ENCODE peak calls at places on chromosomes 5 and 9, in eight cellular contexts. One of them, this sample, is unnamed.

GRCh38 chr9:33718987-33719386 is 76.4 kb upstream of the PRSS3 start:
- DNase-seq in GOT3: no peak
- DNase-seq in GM04503: no peak
- DNase-seq in NK-92 treated with Interleukin-12 subunit alpha and Interleukin-12 subunit beta, amount 100 ng/mL, for 24 hours: no peak
- DNase-seq in HT-29: no peak
- DNase-seq in dermis microvascular lymphatic vessel endothelial cell: no peak
- DNase-seq in Calu3: no peak
- DNase-seq in NCI-H2107: no peak
- DNase-seq in this sample: no peak

GRCh38 chr5:180435594-180435993 is 58.6 kb upstream of the CNOT6 start:
- DNase-seq in dermis microvascular lymphatic vessel endothelial cell: no peak
- DNase-seq in GOT3: no peak
- DNase-seq in GM04503: no peak
- DNase-seq in HT-29: no peak
- DNase-seq in Calu3: no peak
- DNase-seq in NCI-H2107: no peak
- DNase-seq in NK-92 treated with Interleukin-12 subunit alpha and Interleukin-12 subunit beta, amount 100 ng/mL, for 24 hours: no peak
- DNase-seq in this sample: no peak

GRCh38 chr5:173329370-173330150 is 1.3 kb upstream of the STC2 start:
- DNase-seq in NCI-H2107: no peak
- DNase-seq in GOT3: no peak
- DNase-seq in HT-29: no peak
- DNase-seq in dermis microvascular lymphatic vessel endothelial cell: no peak
- DNase-seq in Calu3: peak; percentile 74
- DNase-seq in NK-92 treated with Interleukin-12 subunit alpha and Interleukin-12 subunit beta, amount 100 ng/mL, for 24 hours: no peak
- DNase-seq in GM04503: no peak
- DNase-seq in this sample: no peak

GRCh38 chr5:167573274-167574127 is 717.9 kb upstream of the WWC1 start:
- DNase-seq in dermis microvascular lymphatic vessel endothelial cell: no peak
- DNase-seq in NK-92 treated with Interleukin-12 subunit alpha and Interleukin-12 subunit beta, amount 100 ng/mL, for 24 hours: no peak
- DNase-seq in GM04503: peak; percentile 22
- DNase-seq in NCI-H2107: no peak
- DNase-seq in Calu3: peak; percentile 6
- DNase-seq in GOT3: peak; percentile 29
- DNase-seq in HT-29: no peak
- DNase-seq in this sample: peak; percentile 58

GRCh38 chr9:31519011-31519410 is 865.4 kb upstream of the ACO1 start:
- DNase-seq in Calu3: peak; percentile 14
- DNase-seq in HT-29: no peak
- DNase-seq in NK-92 treated with Interleukin-12 subunit alpha and Interleukin-12 subunit beta, amount 100 ng/mL, for 24 hours: no peak
- DNase-seq in NCI-H2107: no peak
- DNase-seq in GOT3: no peak
- DNase-seq in GM04503: no peak
- DNase-seq in dermis microvascular lymphatic vessel endothelial cell: no peak
- DNase-seq in this sample: peak; percentile 54

GRCh38 chr9:90974643-90975245 is 173.1 kb downstream of the SYK start:
- DNase-seq in NK-92 treated with Interleukin-12 subunit alpha and Interleukin-12 subunit beta, amount 100 ng/mL, for 24 hours: no peak
- DNase-seq in HT-29: no peak
- DNase-seq in GM04503: no peak
- DNase-seq in dermis microvascular lymphatic vessel endothelial cell: no peak
- DNase-seq in NCI-H2107: no peak
- DNase-seq in GOT3: no peak
- DNase-seq in Calu3: no peak
- DNase-seq in this sample: no peak

GRCh38 chr5:14440598-14441401 is 140.8 kb upstream of the OTULINL start:
- DNase-seq in NCI-H2107: peak; percentile 65
- DNase-seq in dermis microvascular lymphatic vessel endothelial cell: no peak
- DNase-seq in Calu3: no peak
- DNase-seq in NK-92 treated with Interleukin-12 subunit alpha and Interleukin-12 subunit beta, amount 100 ng/mL, for 24 hours: no peak
- DNase-seq in GM04503: peak; percentile 86
- DNase-seq in HT-29: no peak
- DNase-seq in GOT3: no peak
- DNase-seq in this sample: peak; percentile 75

GRCh38 chr5:165616550-165617430 is 2111.4 kb downstream of the MAT2B start:
- DNase-seq in dermis microvascular lymphatic vessel endothelial cell: no peak
- DNase-seq in NK-92 treated with Interleukin-12 subunit alpha and Interleukin-12 subunit beta, amount 100 ng/mL, for 24 hours: no peak
- DNase-seq in Calu3: peak; percentile 19
- DNase-seq in GM04503: no peak
- DNase-seq in HT-29: no peak
- DNase-seq in GOT3: no peak
- DNase-seq in NCI-H2107: no peak
- DNase-seq in this sample: no peak

GRCh38 chr5:150604010-150604409 is 36.5 kb upstream of the SYNPO start:
- DNase-seq in GM04503: no peak
- DNase-seq in NK-92 treated with Interleukin-12 subunit alpha and Interleukin-12 subunit beta, amount 100 ng/mL, for 24 hours: no peak
- DNase-seq in GOT3: no peak
- DNase-seq in HT-29: no peak
- DNase-seq in dermis microvascular lymphatic vessel endothelial cell: no peak
- DNase-seq in NCI-H2107: no peak
- DNase-seq in Calu3: no peak
- DNase-seq in this sample: no peak

GRCh38 chr5:15787676-15788075 is 287.7 kb downstream of the FBXL7 start:
- DNase-seq in GM04503: no peak
- DNase-seq in NCI-H2107: no peak
- DNase-seq in dermis microvascular lymphatic vessel endothelial cell: no peak
- DNase-seq in HT-29: no peak
- DNase-seq in GOT3: no peak
- DNase-seq in NK-92 treated with Interleukin-12 subunit alpha and Interleukin-12 subunit beta, amount 100 ng/mL, for 24 hours: no peak
- DNase-seq in Calu3: no peak
- DNase-seq in this sample: no peak

GRCh38 chr9:82606071-82606470 is 456.9 kb downstream of the RASEF start:
- DNase-seq in GM04503: no peak
- DNase-seq in Calu3: no peak
- DNase-seq in dermis microvascular lymphatic vessel endothelial cell: no peak
- DNase-seq in NK-92 treated with Interleukin-12 subunit alpha and Interleukin-12 subunit beta, amount 100 ng/mL, for 24 hours: no peak
- DNase-seq in NCI-H2107: no peak
- DNase-seq in GOT3: no peak
- DNase-seq in HT-29: no peak
- DNase-seq in this sample: no peak

GRCh38 chr5:173715607-173716006 is 99.2 kb upstream of the BOD1 start:
- DNase-seq in Calu3: no peak
- DNase-seq in NK-92 treated with Interleukin-12 subunit alpha and Interleukin-12 subunit beta, amount 100 ng/mL, for 24 hours: no peak
- DNase-seq in GOT3: no peak
- DNase-seq in HT-29: no peak
- DNase-seq in NCI-H2107: no peak
- DNase-seq in GM04503: no peak
- DNase-seq in dermis microvascular lymphatic vessel endothelial cell: no peak
- DNase-seq in this sample: no peak

GRCh38 chr5:19739691-19740090 is 248.3 kb downstream of the CDH18 start:
- DNase-seq in dermis microvascular lymphatic vessel endothelial cell: no peak
- DNase-seq in NK-92 treated with Interleukin-12 subunit alpha and Interleukin-12 subunit beta, amount 100 ng/mL, for 24 hours: no peak
- DNase-seq in HT-29: no peak
- DNase-seq in GOT3: no peak
- DNase-seq in NCI-H2107: no peak
- DNase-seq in Calu3: no peak
- DNase-seq in GM04503: no peak
- DNase-seq in this sample: no peak

GRCh38 chr5:91074615-91075014 is 308.5 kb downstream of the ARRDC3 start:
- DNase-seq in dermis microvascular lymphatic vessel endothelial cell: no peak
- DNase-seq in HT-29: no peak
- DNase-seq in GOT3: no peak
- DNase-seq in Calu3: peak; percentile 38
- DNase-seq in GM04503: peak; percentile 89
- DNase-seq in NCI-H2107: no peak
- DNase-seq in NK-92 treated with Interleukin-12 subunit alpha and Interleukin-12 subunit beta, amount 100 ng/mL, for 24 hours: no peak
- DNase-seq in this sample: peak; percentile 100

GRCh38 chr9:112348257-112348992 is 15.0 kb upstream of the PTBP3 start:
- DNase-seq in NK-92 treated with Interleukin-12 subunit alpha and Interleukin-12 subunit beta, amount 100 ng/mL, for 24 hours: no peak
- DNase-seq in Calu3: peak; percentile 66
- DNase-seq in GOT3: no peak
- DNase-seq in NCI-H2107: no peak
- DNase-seq in HT-29: peak; percentile 94
- DNase-seq in dermis microvascular lymphatic vessel endothelial cell: peak; percentile 53
- DNase-seq in GM04503: no peak
- DNase-seq in this sample: peak; percentile 64

GRCh38 chr5:115052948-115053347 is 116.8 kb downstream of the TRIM36 start:
- DNase-seq in NCI-H2107: no peak
- DNase-seq in NK-92 treated with Interleukin-12 subunit alpha and Interleukin-12 subunit beta, amount 100 ng/mL, for 24 hours: no peak
- DNase-seq in GOT3: no peak
- DNase-seq in Calu3: no peak
- DNase-seq in GM04503: no peak
- DNase-seq in dermis microvascular lymphatic vessel endothelial cell: no peak
- DNase-seq in HT-29: no peak
- DNase-seq in this sample: no peak

GRCh38 chr9:135949666-135950134 is 11.5 kb downstream of the UBAC1 start:
- DNase-seq in GOT3: no peak
- DNase-seq in Calu3: no peak
- DNase-seq in NCI-H2107: no peak
- DNase-seq in dermis microvascular lymphatic vessel endothelial cell: no peak
- DNase-seq in HT-29: no peak
- DNase-seq in NK-92 treated with Interleukin-12 subunit alpha and Interleukin-12 subunit beta, amount 100 ng/mL, for 24 hours: no peak
- DNase-seq in GM04503: no peak
- DNase-seq in this sample: no peak

GRCh38 chr5:157106668-157107461 is 2.0 kb downstream of the HAVCR2 start:
- DNase-seq in GOT3: no peak
- DNase-seq in GM04503: no peak
- DNase-seq in NK-92 treated with Interleukin-12 subunit alpha and Interleukin-12 subunit beta, amount 100 ng/mL, for 24 hours: peak; percentile 67
- DNase-seq in NCI-H2107: no peak
- DNase-seq in dermis microvascular lymphatic vessel endothelial cell: no peak
- DNase-seq in Calu3: no peak
- DNase-seq in HT-29: no peak
- DNase-seq in this sample: peak; percentile 45

GRCh38 chr5:136720674-136721073 is 355.3 kb upstream of the TRPC7 start:
- DNase-seq in GOT3: no peak
- DNase-seq in NK-92 treated with Interleukin-12 subunit alpha and Interleukin-12 subunit beta, amount 100 ng/mL, for 24 hours: no peak
- DNase-seq in GM04503: no peak
- DNase-seq in HT-29: no peak
- DNase-seq in NCI-H2107: no peak
- DNase-seq in Calu3: no peak
- DNase-seq in dermis microvascular lymphatic vessel endothelial cell: no peak
- DNase-seq in this sample: no peak

GRCh38 chr9:91857831-91858669 is 92.0 kb downstream of the ROR2 start:
- DNase-seq in NK-92 treated with Interleukin-12 subunit alpha and Interleukin-12 subunit beta, amount 100 ng/mL, for 24 hours: no peak
- DNase-seq in GOT3: no peak
- DNase-seq in NCI-H2107: no peak
- DNase-seq in GM04503: no peak
- DNase-seq in Calu3: no peak
- DNase-seq in HT-29: no peak
- DNase-seq in dermis microvascular lymphatic vessel endothelial cell: no peak
- DNase-seq in this sample: no peak

GRCh38 chr5:54217826-54218503 is 92.4 kb downstream of the ARL15 start:
- DNase-seq in GOT3: no peak
- DNase-seq in NCI-H2107: peak; percentile 15
- DNase-seq in HT-29: peak; percentile 84
- DNase-seq in NK-92 treated with Interleukin-12 subunit alpha and Interleukin-12 subunit beta, amount 100 ng/mL, for 24 hours: no peak
- DNase-seq in Calu3: peak; percentile 54
- DNase-seq in GM04503: peak; percentile 44
- DNase-seq in dermis microvascular lymphatic vessel endothelial cell: peak; percentile 72
- DNase-seq in this sample: peak; percentile 73

GRCh38 chr5:139964994-139965565 is 78.0 kb downstream of the NRG2 start:
- DNase-seq in NCI-H2107: no peak
- DNase-seq in NK-92 treated with Interleukin-12 subunit alpha and Interleukin-12 subunit beta, amount 100 ng/mL, for 24 hours: no peak
- DNase-seq in HT-29: no peak
- DNase-seq in GM04503: no peak
- DNase-seq in GOT3: no peak
- DNase-seq in Calu3: no peak
- DNase-seq in dermis microvascular lymphatic vessel endothelial cell: no peak
- DNase-seq in this sample: no peak

GRCh38 chr5:96823900-96824351 is 16.2 kb upstream of the ERAP1 start:
- DNase-seq in NK-92 treated with Interleukin-12 subunit alpha and Interleukin-12 subunit beta, amount 100 ng/mL, for 24 hours: peak; percentile 24
- DNase-seq in GOT3: no peak
- DNase-seq in dermis microvascular lymphatic vessel endothelial cell: no peak
- DNase-seq in HT-29: peak; percentile 52
- DNase-seq in NCI-H2107: no peak
- DNase-seq in Calu3: peak; percentile 41
- DNase-seq in GM04503: peak; percentile 56
- DNase-seq in this sample: peak; percentile 92

GRCh38 chr9:137256839-137257238 is 1.7 kb downstream of the NELFB start:
- DNase-seq in GM04503: no peak
- DNase-seq in Calu3: no peak
- DNase-seq in HT-29: no peak
- DNase-seq in NK-92 treated with Interleukin-12 subunit alpha and Interleukin-12 subunit beta, amount 100 ng/mL, for 24 hours: no peak
- DNase-seq in NCI-H2107: no peak
- DNase-seq in GOT3: no peak
- DNase-seq in dermis microvascular lymphatic vessel endothelial cell: no peak
- DNase-seq in this sample: no peak

GRCh38 chr9:134475051-134475790 is 149.0 kb downstream of the RXRA start:
- DNase-seq in GM04503: peak; percentile 62
- DNase-seq in NK-92 treated with Interleukin-12 subunit alpha and Interleukin-12 subunit beta, amount 100 ng/mL, for 24 hours: no peak
- DNase-seq in Calu3: no peak
- DNase-seq in NCI-H2107: no peak
- DNase-seq in GOT3: no peak
- DNase-seq in HT-29: no peak
- DNase-seq in dermis microvascular lymphatic vessel endothelial cell: no peak
- DNase-seq in this sample: no peak

GRCh38 chr5:172414618-172415599 is 39.4 kb downstream of the SH3PXD2B start:
- DNase-seq in dermis microvascular lymphatic vessel endothelial cell: no peak
- DNase-seq in Calu3: no peak
- DNase-seq in GM04503: no peak
- DNase-seq in NCI-H2107: no peak
- DNase-seq in HT-29: no peak
- DNase-seq in GOT3: peak; percentile 21
- DNase-seq in NK-92 treated with Interleukin-12 subunit alpha and Interleukin-12 subunit beta, amount 100 ng/mL, for 24 hours: no peak
- DNase-seq in this sample: peak; percentile 57

GRCh38 chr5:154215931-154216330 is 25.4 kb downstream of the GALNT10 start:
- DNase-seq in NK-92 treated with Interleukin-12 subunit alpha and Interleukin-12 subunit beta, amount 100 ng/mL, for 24 hours: no peak
- DNase-seq in GOT3: no peak
- DNase-seq in dermis microvascular lymphatic vessel endothelial cell: no peak
- DNase-seq in NCI-H2107: no peak
- DNase-seq in HT-29: no peak
- DNase-seq in GM04503: no peak
- DNase-seq in Calu3: no peak
- DNase-seq in this sample: no peak

This sample was measured in renal cortical epithelial cell.